ENCODE peak calls at places on chromosome 11, in eight cellular contexts. One of them, this sample, is unnamed.

GRCh38 chr11:9943346-9944110 is 279.7 kb downstream of the SWAP70 start:
- DNase-seq in T-cell: no peak
- DNase-seq in GM03348: peak; percentile 74
- DNase-seq in SJSA1: no peak
- DNase-seq in ELF-1: no peak
- DNase-seq in mesothelial cell of epicardium: no peak
- DNase-seq in right lobe of liver: no peak
- DNase-seq in hepatic stellate cell: peak; percentile 27
- DNase-seq in this sample: no peak

GRCh38 chr11:123653997-123654565 is 343 bp downstream of the SCN3B start:
- DNase-seq in ELF-1: peak; percentile 72
- DNase-seq in T-cell: no peak
- DNase-seq in hepatic stellate cell: peak; percentile 69
- DNase-seq in mesothelial cell of epicardium: peak; percentile 82
- DNase-seq in right lobe of liver: peak; percentile 31
- DNase-seq in SJSA1: peak; percentile 43
- DNase-seq in GM03348: peak; percentile 86
- DNase-seq in this sample: peak; percentile 80

GRCh38 chr11:111193924-111194490 is 51.5 kb upstream of the POU2AF2 start:
- DNase-seq in right lobe of liver: no peak
- DNase-seq in T-cell: no peak
- DNase-seq in hepatic stellate cell: no peak
- DNase-seq in SJSA1: no peak
- DNase-seq in ELF-1: no peak
- DNase-seq in mesothelial cell of epicardium: no peak
- DNase-seq in GM03348: no peak
- DNase-seq in this sample: no peak

GRCh38 chr11:64998690-64999431 is 2.1 kb upstream of the BATF2 start:
- DNase-seq in GM03348: no peak
- DNase-seq in SJSA1: no peak
- DNase-seq in hepatic stellate cell: no peak
- DNase-seq in ELF-1: no peak
- DNase-seq in right lobe of liver: no peak
- DNase-seq in mesothelial cell of epicardium: no peak
- DNase-seq in T-cell: no peak
- DNase-seq in this sample: no peak

GRCh38 chr11:2583605-2583958 is 116.2 kb downstream of the KCNQ1OT1 start:
- DNase-seq in T-cell: no peak
- DNase-seq in mesothelial cell of epicardium: no peak
- DNase-seq in SJSA1: peak; percentile 43
- DNase-seq in hepatic stellate cell: no peak
- DNase-seq in ELF-1: no peak
- DNase-seq in GM03348: no peak
- DNase-seq in right lobe of liver: no peak
- DNase-seq in this sample: no peak

GRCh38 chr11:103544874-103545273 is 435.6 kb downstream of the DYNC2H1 start:
- DNase-seq in T-cell: no peak
- DNase-seq in mesothelial cell of epicardium: no peak
- DNase-seq in hepatic stellate cell: no peak
- DNase-seq in SJSA1: no peak
- DNase-seq in GM03348: no peak
- DNase-seq in right lobe of liver: no peak
- DNase-seq in ELF-1: no peak
- DNase-seq in this sample: no peak

GRCh38 chr11:7204778-7205177 is 46.9 kb upstream of the SYT9 start:
- DNase-seq in hepatic stellate cell: peak; percentile 2
- DNase-seq in T-cell: no peak
- DNase-seq in ELF-1: no peak
- DNase-seq in GM03348: no peak
- DNase-seq in right lobe of liver: no peak
- DNase-seq in mesothelial cell of epicardium: no peak
- DNase-seq in SJSA1: no peak
- DNase-seq in this sample: no peak

GRCh38 chr11:123174196-123175183 is 20.6 kb downstream of the CLMP start:
- DNase-seq in hepatic stellate cell: peak; percentile 81
- DNase-seq in ELF-1: peak; percentile 63
- DNase-seq in GM03348: peak; percentile 84
- DNase-seq in SJSA1: peak; percentile 43
- DNase-seq in right lobe of liver: no peak
- DNase-seq in T-cell: no peak
- DNase-seq in mesothelial cell of epicardium: no peak
- DNase-seq in this sample: no peak

GRCh38 chr11:19110290-19110689 is 6.7 kb upstream of the ZDHHC13 start:
- DNase-seq in mesothelial cell of epicardium: no peak
- DNase-seq in GM03348: no peak
- DNase-seq in ELF-1: no peak
- DNase-seq in right lobe of liver: no peak
- DNase-seq in T-cell: no peak
- DNase-seq in SJSA1: no peak
- DNase-seq in hepatic stellate cell: no peak
- DNase-seq in this sample: no peak

GRCh38 chr11:13136272-13136596 is 127.1 kb downstream of the RASSF10 start:
- DNase-seq in ELF-1: peak; percentile 27
- DNase-seq in hepatic stellate cell: no peak
- DNase-seq in mesothelial cell of epicardium: no peak
- DNase-seq in GM03348: no peak
- DNase-seq in SJSA1: no peak
- DNase-seq in T-cell: no peak
- DNase-seq in right lobe of liver: no peak
- DNase-seq in this sample: no peak

GRCh38 chr11:69318093-69318420 is 24.1 kb downstream of the MYEOV start:
- DNase-seq in T-cell: no peak
- DNase-seq in right lobe of liver: no peak
- DNase-seq in GM03348: no peak
- DNase-seq in SJSA1: no peak
- DNase-seq in hepatic stellate cell: no peak
- DNase-seq in mesothelial cell of epicardium: no peak
- DNase-seq in ELF-1: no peak
- DNase-seq in this sample: no peak

This sample was measured in iPS-NIHi11.